ENCODE peak calls at places on chromosomes 6 and 20, in four cellular contexts. F is AG04449, J is RWPE2, L is upper lobe of right lung. B is an unnamed sample.

GRCh38 chr20:45012682-45013302 is 46.5 kb downstream of the STK4 start:
- DNase-seq in F (no peak), J (no peak), L (no peak), B (peak; percentile 64)

GRCh38 chr6:160132776-160133338 is 11.2 kb downstream of the SLC22A1 start:
- DNase-seq in J (no peak), L (peak; percentile 30), F (no peak), B (no peak)

GRCh38 chr6:128739112-128739511 is 143.8 kb upstream of the LAMA2 start:
- DNase-seq in J (no peak), F (no peak), L (no peak), B (no peak)

GRCh38 chr6:136859430-136859829 is 37.0 kb downstream of the PEX7 start:
- DNase-seq in J (no peak), F (no peak), L (no peak), B (no peak)

GRCh38 chr6:55069132-55069781 is 105.1 kb upstream of the HCRTR2 start:
- DNase-seq in L (no peak), F (no peak), J (no peak), B (peak; percentile 73)

GRCh38 chr6:163825033-163825432 is 410.5 kb downstream of the QKI start:
- DNase-seq in F (no peak), J (no peak), L (no peak), B (peak; percentile 21)

GRCh38 chr20:10837901-10838300 is 164.1 kb upstream of the JAG1 start:
- DNase-seq in L (no peak), F (no peak), J (no peak), B (no peak)

GRCh38 chr20:49835031-49835430 is 22.4 kb downstream of the SLC9A8 start:
- DNase-seq in L (no peak), F (no peak), J (no peak), B (peak; percentile 40)

GRCh38 chr6:15524736-15525401 is 138.0 kb downstream of the DTNBP1 start:
- DNase-seq in L (peak; percentile 36), J (no peak), F (no peak), B (no peak)

GRCh38 chr6:139940741-139941712 is 566.6 kb upstream of the CITED2 start:
- DNase-seq in J (no peak), F (no peak), L (no peak), B (no peak)

GRCh38 chr6:17938885-17939284 is 48.5 kb downstream of the KIF13A start:
- DNase-seq in F (no peak), L (no peak), J (no peak), B (peak; percentile 64)

GRCh38 chr20:38255389-38255788 is 5.1 kb downstream of the KIAA1755 start:
- DNase-seq in J (peak; percentile 48), F (no peak), L (peak; percentile 9), B (peak; percentile 37)

GRCh38 chr6:45491048-45491447 is 113.3 kb upstream of the SUPT3H start:
- DNase-seq in L (no peak), F (no peak), J (no peak), B (no peak)

GRCh38 chr6:146892613-146893401 is 294.0 kb downstream of the ADGB start:
- DNase-seq in J (no peak), F (peak; percentile 67), L (no peak), B (peak; percentile 96)

GRCh38 chr20:1920252-1920651 is 25.0 kb downstream of the SIRPA start:
- DNase-seq in L (no peak), J (no peak), F (no peak), B (peak; percentile 56)

GRCh38 chr6:26195376-26195923 is 108.2 kb downstream of the HFE start:
- DNase-seq in F (peak; percentile 88), L (peak; percentile 90), J (peak; percentile 88), B (peak; percentile 95)

GRCh38 chr20:6213311-6213710 is 90.5 kb upstream of the FERMT1 start:
- DNase-seq in L (no peak), J (no peak), F (no peak), B (no peak)

GRCh38 chr6:11710221-11710836 is 68.3 kb downstream of the ADTRP start:
- DNase-seq in J (no peak), F (no peak), L (no peak), B (no peak)

GRCh38 chr20:19078448-19079373 is 133.7 kb upstream of the SLC24A3 start:
- DNase-seq in F (no peak), J (no peak), L (no peak), B (no peak)

GRCh38 chr6:14454467-14454763 is 336.8 kb downstream of the CD83 start:
- DNase-seq in F (no peak), L (no peak), J (no peak), B (no peak)

GRCh38 chr6:161038229-161039003 is 46.8 kb downstream of the MAP3K4 start:
- DNase-seq in J (peak; percentile 75), F (peak; percentile 86), L (no peak), B (peak; percentile 97)

GRCh38 chr6:72371473-72371872 is 250.4 kb upstream of the KCNQ5 start:
- DNase-seq in J (no peak), F (no peak), L (no peak), B (no peak)

GRCh38 chr6:10800810-10801209 is 37.5 kb downstream of the MAK start:
- DNase-seq in J (no peak), L (no peak), F (no peak), B (no peak)

GRCh38 chr6:29517245-29517644 is 29.5 kb upstream of the MAS1L start:
- DNase-seq in L (no peak), J (no peak), F (no peak), B (no peak)
- TF ChIP-seq CTCF in L (no peak), J (no peak), F (no peak), B (no peak)

GRCh38 chr6:21665101-21665435 is 71.5 kb downstream of the SOX4 start:
- DNase-seq in J (no peak), L (no peak), F (no peak), B (no peak)
- H3K4me3 ChIP-seq in J (peak overlapping the region; percentile 28), L (peak overlapping the region; percentile 56), F (peak overlapping the region; percentile 56), B (peak overlapping the region; percentile 49)

GRCh38 chr6:75345413-75345812 is 60.8 kb upstream of the TMEM30A start:
- DNase-seq in L (no peak), F (no peak), J (no peak), B (no peak)
- TF ChIP-seq CTCF in L (no peak), F (no peak), J (no peak), B (no peak)

GRCh38 chr6:1966713-1967112 is 278.7 kb downstream of the GMDS start:
- DNase-seq in F (no peak), J (no peak), L (no peak), B (no peak)
- H3K4me3 ChIP-seq in F (no peak overlapping the region), J (no peak overlapping the region), L (no peak overlapping the region), B (no peak overlapping the region)

DNA sequence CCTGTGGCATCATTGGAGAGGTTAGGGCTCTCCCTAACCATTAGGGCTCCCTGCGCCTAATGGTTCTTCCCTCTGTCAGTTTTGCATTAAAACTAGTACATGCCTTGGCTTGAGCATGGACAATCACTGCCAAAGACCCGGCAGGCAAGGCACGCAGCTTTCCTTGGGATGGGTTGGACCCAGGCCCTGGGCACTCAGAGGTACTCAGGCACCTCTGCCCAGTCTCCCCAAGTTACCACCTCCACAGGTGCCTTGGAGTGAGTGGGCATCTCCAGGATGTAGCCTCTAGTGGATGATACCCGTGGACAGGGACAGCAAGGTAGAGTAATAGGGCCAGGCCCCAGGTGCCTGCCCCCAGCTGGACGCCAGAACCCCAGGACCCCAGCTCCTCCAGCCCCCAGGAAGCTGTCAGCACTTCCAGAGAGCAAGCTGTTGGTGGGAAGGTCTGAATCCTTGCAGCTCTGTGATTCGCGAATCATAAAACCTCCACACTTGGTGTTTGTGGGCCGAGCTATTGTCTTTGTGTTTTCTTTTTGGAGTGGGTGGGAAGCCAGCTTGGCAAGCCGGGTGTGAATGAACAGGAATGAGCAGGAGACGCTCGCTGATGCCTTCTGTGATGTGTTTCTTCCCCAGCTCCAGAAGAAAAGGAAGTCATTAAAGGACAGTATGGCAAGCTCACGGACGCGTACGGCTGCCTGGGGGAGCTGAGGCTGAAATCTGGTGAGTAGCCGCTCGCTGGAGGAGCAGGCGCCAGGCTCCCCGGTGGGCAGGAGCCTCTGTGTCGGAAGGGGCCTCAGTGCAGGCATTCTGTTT is 35.1 kb downstream of the SYNJ2 start:
- DNase-seq in J (peak; percentile 35), F (no peak), L (peak; percentile 50), B (peak; percentile 31)
- TF ChIP-seq CTCF in J (no peak), F (no peak), L (no peak), B (no peak)